ENCODE peak calls at places on chromosomes 2 and 18, in five cellular contexts. W is T-cell; S is IMR-90; C is activated naive CD8-positive, alpha-beta T cell treated with anti-CD3 and anti-CD28 coated beads, Interleukin-2, amount 50 U/mL, for 24 hours; P is stimulated activated naive B cell treated with anti-CD40 and anti-IgM and Interleukin-4, amounts not matched to agents 10 μg/mL and 1 μg/mL and 100 μg/mL, for 72 hours. K is an unnamed sample.

GRCh38 chr2:55224761-55225261 is 7.3 kb downstream of the CLHC1 start:
- ATAC-seq in C (no peak), P (no peak), W (no peak), S (no peak), K (no peak)

GRCh38 chr2:171798156-171798815 is 95.8 kb downstream of the SLC25A12 start:
- ATAC-seq in P (no peak), C (peak; percentile 46), W (no peak), S (peak; percentile 89), K (no peak)

GRCh38 chr2:196170202-196170680 is 1.1 kb downstream of the STK17B start:
- ATAC-seq in S (no peak), W (no peak), P (peak; percentile 41), C (peak; percentile 35), K (peak; percentile 28)

GRCh38 chr2:26756337-26756736 is 7.7 kb upstream of the SLC35F6 start:
- ATAC-seq in C (no peak), P (no peak), W (no peak), S (no peak), K (no peak)

GRCh38 chr2:39381653-39382052 is 55.4 kb downstream of the MAP4K3 start:
- ATAC-seq in C (no peak), S (no peak), W (no peak), P (no peak), K (no peak)

GRCh38 chr18:75170022-75170789 is 38.7 kb downstream of the PTGR3 start:
- ATAC-seq in S (no peak), P (no peak), C (no peak), W (no peak), K (no peak)

GRCh38 chr2:173092844-173093402 is 17.3 kb downstream of the MAP3K20 start:
- ATAC-seq in P (no peak), W (no peak), C (no peak), S (no peak), K (no peak)

GRCh38 chr2:242075163-242075562 is 205.6 kb downstream of the RTP5 start:
- ATAC-seq in S (no peak), C (no peak), P (no peak), W (no peak), K (no peak)

GRCh38 chr18:35024965-35025364 is 16.2 kb upstream of the MAPRE2 start:
- ATAC-seq in W (no peak), S (peak; percentile 62), C (no peak), P (no peak), K (no peak)

GRCh38 chr2:71842744-71843143 is 304.9 kb downstream of the CYP26B1 start:
- ATAC-seq in W (no peak), S (no peak), P (no peak), C (no peak), K (peak; percentile 42)

GRCh38 chr2:100731535-100731981 is 88.4 kb upstream of the NPAS2 start:
- ATAC-seq in W (no peak), C (no peak), S (no peak), P (no peak), K (no peak)

GRCh38 chr2:170350929-170351826 is 173.2 kb downstream of the MYO3B start:
- ATAC-seq in P (peak; percentile 25), C (no peak), W (no peak), S (no peak), K (no peak)

GRCh38 chr2:121688820-121689219 is 39.6 kb upstream of the CLASP1 start:
- ATAC-seq in W (no peak), C (no peak), S (no peak), P (no peak), K (no peak)

GRCh38 chr2:197121255-197121654 is 189.3 kb downstream of the ANKRD44 start:
- ATAC-seq in P (no peak), C (no peak), W (no peak), S (no peak), K (no peak)

GRCh38 chr2:61439241-61440002 is 31.5 kb downstream of the USP34 start:
- ATAC-seq in S (no peak), C (no peak), P (no peak), W (no peak), K (no peak)

GRCh38 chr18:9091066-9091476 is 11.4 kb upstream of the NDUFV2 start:
- ATAC-seq in C (peak; percentile 70), W (peak; percentile 78), P (no peak), S (no peak), K (no peak)

GRCh38 chr2:20439503-20439902 is 7.4 kb upstream of the RHOB start:
- ATAC-seq in S (no peak), C (no peak), W (no peak), P (no peak), K (no peak)

GRCh38 chr2:77161009-77161408 is 361.2 kb downstream of the LRRTM4 start:
- ATAC-seq in P (no peak), C (no peak), W (no peak), S (no peak), K (no peak)

K was measured in stimulated activated memory B cell treated with anti-CD40 and anti-IgM and Interleukin-4, amounts not matched to agents 10 μg/mL and 1 μg/mL and 100 μg/mL, for 72 hours.